ENCODE peak calls at places on chromosomes 6 and 20, in five cellular contexts. W is small intestine; F is effector memory CD8-positive, alpha-beta T cell; H is RWPE1; Y is uterus. A is an unnamed sample.

GRCh38 chr6:89028774-89029173 is 51.8 kb upstream of the PNRC1 start:
- DNase-seq in H (no peak), F (no peak), Y (no peak), W (no peak), A (no peak)

GRCh38 chr20:46955601-46956556 is 61.2 kb downstream of the EYA2 start:
- DNase-seq in Y (no peak), H (no peak), W (no peak), F (no peak), A (no peak)

GRCh38 chr6:109793793-109794192 is 102.7 kb downstream of the FIG4 start:
- DNase-seq in F (no peak), H (peak), W (peak), Y (peak), A (no peak)

GRCh38 chr6:109406196-109406595 is 23.9 kb upstream of the CD164 start:
- DNase-seq in Y (no peak), H (no peak), W (no peak), F (no peak), A (no peak)

GRCh38 chr20:32006841-32007786 is 3.1 kb upstream of the CCM2L start:
- DNase-seq in F (no peak), Y (no peak), W (no peak), H (no peak), A (no peak)

GRCh38 chr6:79269877-79270276 is 35.4 kb upstream of the HMGN3 start:
- DNase-seq in H (no peak), Y (no peak), F (no peak), W (peak), A (peak)

GRCh38 chr6:132068766-132069165 is 117.6 kb upstream of the CCN2 start:
- DNase-seq in H (no peak), W (no peak), F (no peak), Y (no peak), A (no peak)

GRCh38 chr6:39568896-39569295 is 156.3 kb downstream of the KIF6 start:
- DNase-seq in W (no peak), H (no peak), F (no peak), Y (no peak), A (no peak)

GRCh38 chr20:23156170-23156841 is 70.2 kb upstream of the CD93 start:
- DNase-seq in W (no peak), Y (no peak), F (no peak), H (peak), A (no peak)

GRCh38 chr6:152386131-152386530 is 251.0 kb downstream of the SYNE1 start:
- DNase-seq in H (no peak), F (no peak), Y (no peak), W (no peak), A (no peak)

GRCh38 chr20:10328897-10329255 is 105.1 kb downstream of the MKKS start:
- DNase-seq in H (no peak), W (no peak), F (no peak), Y (no peak), A (no peak)

GRCh38 chr6:116200619-116201249 is 53.1 kb downstream of the TSPYL4 start:
- DNase-seq in W (no peak), H (no peak), F (no peak), Y (no peak), A (no peak)

GRCh38 chr6:97885844-97886243 is 602.8 kb upstream of the MMS22L start:
- DNase-seq in F (no peak), W (no peak), H (no peak), Y (no peak), A (no peak)

GRCh38 chr6:82273295-82273694 is 25.8 kb upstream of the IBTK start:
- DNase-seq in Y (no peak), F (no peak), H (no peak), W (no peak), A (no peak)

GRCh38 chr20:1437222-1437904 is 29.3 kb downstream of the NSFL1C start:
- DNase-seq in F (peak), H (peak), Y (peak), W (peak), A (peak)

GRCh38 chr6:109867970-109868358 is 110.1 kb upstream of the GPR6 start:
- DNase-seq in W (no peak), Y (peak), F (no peak), H (no peak), A (no peak)

GRCh38 chr6:19311786-19312185 is 525.4 kb upstream of the ID4 start:
- DNase-seq in Y (no peak), W (no peak), F (no peak), H (no peak), A (no peak)

GRCh38 chr6:39153766-39154397 is 38.9 kb upstream of the SAYSD1 start:
- DNase-seq in W (no peak), F (no peak), H (no peak), Y (no peak), A (no peak)

GRCh38 chr6:148367418-148368024 is 24.9 kb downstream of the SASH1 start:
- DNase-seq in W (no peak), F (no peak), Y (peak), H (peak), A (no peak)

GRCh38 chr6:43779864-43780260 is 9.9 kb downstream of the VEGFA start:
- DNase-seq in H (no peak), F (no peak), Y (peak), W (no peak), A (no peak)

GRCh38 chr20:35515949-35516645 is 13.4 kb downstream of the C20orf173 start:
- DNase-seq in F (no peak), Y (no peak), W (no peak), H (peak), A (no peak)

GRCh38 chr6:15303920-15304291 is 58.0 kb downstream of the JARID2 start:
- DNase-seq in H (no peak), W (peak), Y (no peak), F (no peak), A (no peak)

GRCh38 chr6:35669441-35669776 is 19.3 kb downstream of the FKBP5 start:
- DNase-seq in F (no peak), Y (no peak), W (peak), H (no peak), A (no peak)

GRCh38 chr20:39855799-39856198 is 833.2 kb downstream of the MAFB start:
- DNase-seq in H (no peak), Y (no peak), F (no peak), W (no peak), A (no peak)

GRCh38 chr6:147081210-147081609 is 123.0 kb upstream of the STXBP5 start:
- DNase-seq in F (no peak), Y (no peak), H (peak), W (peak), A (no peak)

GRCh38 chr6:44012078-44012493 is 115.2 kb downstream of the MRPL14 start:
- DNase-seq in Y (no peak), W (no peak), F (no peak), H (peak), A (no peak)

GRCh38 chr6:134201716-134202115 is 116.2 kb downstream of the SGK1 start:
- DNase-seq in F (no peak), Y (no peak), W (no peak), H (no peak), A (no peak)

GRCh38 chr20:59583428-59584277 is 20.7 kb upstream of the PHACTR3 start:
- DNase-seq in Y (no peak), W (no peak), F (no peak), H (no peak), A (no peak)

GRCh38 chr6:68559716-68560115 is 75.4 kb upstream of the ADGRB3 start:
- DNase-seq in F (no peak), W (no peak), Y (no peak), H (no peak), A (no peak)

GRCh38 chr6:72363844-72364740 is 257.8 kb upstream of the KCNQ5 start:
- DNase-seq in W (no peak), F (no peak), H (peak), Y (no peak), A (no peak)

GRCh38 chr6:31356946-31357466 is at the start of gene HLA-B:
- DNase-seq in Y (peak), H (peak), F (peak), W (peak), A (peak)

GRCh38 chr20:50190251-50191064 is at the start of gene CEBPB:
- DNase-seq in Y (peak), F (peak), W (peak), H (peak), A (no peak)

GRCh38 chr6:105879902-105880547 is 206.1 kb upstream of the PRDM1 start:
- DNase-seq in Y (peak), F (no peak), H (no peak), W (no peak), A (no peak)

GRCh38 chr6:170108890-170109587 is 181.8 kb downstream of the DLL1 start:
- DNase-seq in W (no peak), F (no peak), H (no peak), Y (no peak), A (no peak)

GRCh38 chr6:27617046-27617687 is 144.3 kb upstream of the ZNF184 start:
- DNase-seq in H (no peak), Y (no peak), W (peak), F (no peak), A (no peak)

GRCh38 chr6:35140991-35141720 is at the start of gene TCP11:
- DNase-seq in W (no peak), F (peak), H (no peak), Y (no peak), A (peak)